ENCODE peak calls at places on chromosomes 4 and X, in six cellular contexts. S is HCT116, J is HepG2, Q is SK-N-SH, M is K562, X is GM12878. B is an unnamed sample.

GRCh38 chr4:165299399-165300060 is 27.9 kb upstream of the MSMO1 start:
- DNase-seq in Q (no peak), M (no peak), X (no peak), S (no peak), J (no peak), B (no peak)

GRCh38 chrX:129957241-129958099 is 25.0 kb upstream of the BCORL1 start:
- DNase-seq in J (no peak), S (peak; percentile 15), M (peak; percentile 90), X (peak; percentile 34), Q (peak; percentile 84), B (no peak)

GRCh38 chr4:60443796-60444195 is 756.3 kb upstream of the ADGRL3 start:
- DNase-seq in M (no peak), S (no peak), X (no peak), Q (no peak), J (no peak), B (no peak)

GRCh38 chr4:155722816-155723499 is 35.9 kb upstream of the GUCY1B1 start:
- DNase-seq in S (no peak), J (no peak), M (no peak), Q (no peak), X (no peak), B (no peak)

GRCh38 chr4:184807261-184807660 is 18.5 kb downstream of the ACSL1 start:
- DNase-seq in J (no peak), Q (no peak), M (no peak), S (no peak), X (no peak), B (no peak)

GRCh38 chr4:74378573-74378972 is 13.6 kb downstream of the EREG start:
- DNase-seq in M (no peak), X (no peak), J (no peak), Q (no peak), S (no peak), B (no peak)

GRCh38 chr4:144621681-144622080 is 24.3 kb upstream of the HHIP start:
- DNase-seq in S (no peak), X (no peak), M (no peak), Q (no peak), J (no peak), B (no peak)

GRCh38 chr4:87848622-87849351 is 16.0 kb downstream of the MEPE start:
- DNase-seq in S (peak; percentile 51), Q (peak; percentile 58), X (no peak), M (peak; percentile 59), J (peak; percentile 47), B (no peak)

GRCh38 chr4:68182382-68182820 is 52.7 kb upstream of the TMPRSS11F start:
- DNase-seq in Q (no peak), M (no peak), S (no peak), X (no peak), J (no peak), B (no peak)

GRCh38 chr4:133581971-133582619 is 433.0 kb downstream of the PCDH10 start:
- DNase-seq in J (no peak), M (no peak), S (no peak), X (no peak), Q (no peak), B (no peak)

GRCh38 chr4:177229331-177229730 is 80.3 kb upstream of the NEIL3 start:
- DNase-seq in X (no peak), Q (no peak), J (no peak), M (peak; percentile 22), S (no peak), B (no peak)

GRCh38 chrX:10404435-10404834 is 215.9 kb downstream of the MID1 start:
- DNase-seq in J (no peak), X (no peak), S (no peak), M (no peak), Q (no peak), B (no peak)

GRCh38 chr4:125187221-125187620 is 127.5 kb upstream of the FAT4 start:
- DNase-seq in M (no peak), S (no peak), J (no peak), X (no peak), Q (no peak), B (no peak)

GRCh38 chr4:139809207-139810157 is 143.9 kb downstream of the MGST2 start:
- DNase-seq in J (no peak), X (no peak), M (no peak), Q (no peak), S (no peak), B (no peak)

GRCh38 chr4:71251266-71251665 is 87.6 kb upstream of the SLC4A4 start:
- DNase-seq in S (no peak), M (no peak), J (no peak), Q (no peak), X (no peak), B (no peak)

GRCh38 chr4:169582203-169582602 is 30.2 kb downstream of the NEK1 start:
- DNase-seq in J (no peak), S (no peak), M (no peak), X (peak; percentile 16), Q (no peak), B (no peak)

GRCh38 chr4:85860066-85860465 is 385.1 kb downstream of the ARHGAP24 start:
- DNase-seq in J (no peak), S (no peak), M (no peak), Q (no peak), X (no peak), B (no peak)

GRCh38 chr4:133891001-133891400 is 310.6 kb downstream of the PABPC4L start:
- DNase-seq in S (no peak), M (no peak), Q (no peak), X (no peak), J (no peak), B (no peak)

GRCh38 chrX:9873952-9874351 is 87.7 kb downstream of the SHROOM2 start:
- DNase-seq in S (peak; percentile 10), Q (peak; percentile 37), J (peak; percentile 24), M (peak; percentile 35), X (no peak), B (peak; percentile 18)

GRCh38 chr4:38804654-38805295 is at the start of gene TLR1:
- DNase-seq in M (peak; percentile 46), S (peak; percentile 18), J (peak; percentile 25), X (peak; percentile 62), Q (peak; percentile 26), B (peak; percentile 30)

GRCh38 chrX:56757327-56757726 is 28.3 kb downstream of the NBDY start:
- DNase-seq in M (no peak), Q (no peak), X (no peak), S (no peak), J (no peak), B (no peak)

GRCh38 chrX:48833531-48834138 is 1.8 kb downstream of the PCSK1N start:
- DNase-seq in J (peak; percentile 10), Q (peak; percentile 65), S (no peak), X (no peak), M (peak; percentile 27), B (no peak)

GRCh38 chrX:119729408-119730201 is 28.8 kb upstream of the SOWAHD start:
- DNase-seq in J (peak; percentile 55), M (peak; percentile 69), X (peak; percentile 31), S (peak; percentile 54), Q (peak; percentile 66), B (peak; percentile 54)

GRCh38 chr4:38606587-38606905 is 57.5 kb upstream of the KLF3 start:
- DNase-seq in Q (no peak), J (no peak), X (no peak), M (peak; percentile 67), S (no peak), B (no peak)

GRCh38 chr4:165874072-165874798 is 1.2 kb downstream of the TLL1 start:
- DNase-seq in J (no peak), Q (peak; percentile 16), S (no peak), M (no peak), X (no peak), B (no peak)

DNA sequence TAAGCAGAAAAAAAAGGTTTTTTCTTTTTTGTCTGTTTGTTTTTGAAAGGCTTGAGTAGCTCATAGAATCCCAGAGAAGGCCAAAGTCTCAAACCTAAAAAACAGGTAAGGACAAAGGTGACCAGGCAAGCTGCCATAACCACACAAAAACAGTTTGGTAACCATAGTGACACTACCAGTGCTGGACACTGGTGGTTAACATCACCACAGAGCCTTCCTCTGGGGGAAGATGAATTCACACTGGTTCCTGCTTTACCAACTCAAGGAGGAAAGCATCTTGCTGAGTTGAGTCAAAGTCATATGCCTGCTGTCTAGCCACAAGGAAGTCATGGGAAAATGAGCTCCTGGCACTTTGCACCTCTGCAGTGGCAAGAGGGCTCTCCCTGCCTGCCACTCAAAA is 32.5 kb downstream of the IDS start:
- DNase-seq in J (no peak), X (no peak), M (no peak), S (no peak), Q (no peak), B (no peak)
- TF ChIP-seq SIN3A in J (no peak), X (no peak), M (no peak), S (no peak), Q (no peak), B (no peak)

GRCh38 chr4:10371869-10372471 is 85.3 kb downstream of the ZNF518B start:
- DNase-seq in Q (no peak), J (no peak), S (no peak), X (no peak), M (peak; percentile 73), B (no peak)
- TF ChIP-seq REST in Q (no peak), J (no peak), S (no peak), X (no peak), M (no peak), B (no peak)

DNA sequence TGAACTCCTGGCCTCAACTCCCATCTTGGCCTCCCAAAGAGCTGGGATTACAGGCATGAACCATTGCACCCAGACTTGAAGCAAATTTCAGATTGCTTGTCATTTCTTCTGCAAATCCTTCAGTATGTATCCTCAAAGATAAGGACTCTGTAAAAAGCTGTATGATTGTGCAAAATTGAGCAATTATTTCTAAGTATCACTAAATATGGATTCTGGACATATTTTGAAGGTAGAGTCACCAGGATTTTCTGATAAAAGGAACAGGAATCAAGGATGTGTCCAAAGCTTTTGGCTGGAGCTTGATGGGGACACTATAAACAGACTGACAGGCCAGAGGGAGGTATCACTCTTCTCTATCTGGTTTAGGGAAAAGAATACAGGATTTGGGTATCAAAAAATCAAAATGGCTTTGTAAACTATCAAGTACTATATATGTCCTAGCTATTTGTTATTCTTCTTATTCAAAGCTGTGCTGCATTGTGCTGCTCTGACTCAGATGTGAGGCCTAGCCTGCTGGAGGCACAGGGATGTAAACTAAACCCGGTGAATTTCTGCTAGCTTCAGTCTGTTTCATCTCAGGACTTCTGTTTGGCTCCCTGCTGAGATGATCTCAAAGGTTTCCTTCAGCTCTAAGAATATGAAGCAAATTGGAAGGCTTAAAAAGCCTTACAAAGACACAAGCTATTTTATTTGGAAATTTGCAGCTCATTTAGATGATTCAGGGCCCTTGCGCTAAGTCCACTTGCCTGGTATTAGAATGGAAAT is 8.3 kb downstream of the RPS4X start:
- DNase-seq in X (no peak), M (no peak), S (no peak), J (no peak), Q (no peak), B (no peak)
- H3K4me1 ChIP-seq in X (peaks cover 2% of the 10 kb centered on the region), M (no peaks in the 10 kb centered on the region), S (peaks cover 39% of the 10 kb centered on the region), J (peaks cover 12% of the 10 kb centered on the region), Q (peaks cover 42% of the 10 kb centered on the region), B (peaks cover 27% of the 10 kb centered on the region)

GRCh38 chr4:173261052-173261451 is 73.1 kb downstream of the HMGB2 start:
- DNase-seq in S (no peak), M (no peak), X (no peak), Q (no peak), J (no peak), B (no peak)

GRCh38 chr4:173269280-173269679 is 64.9 kb downstream of the HMGB2 start:
- DNase-seq in Q (peak; percentile 29), S (no peak), M (no peak), J (no peak), X (no peak), B (no peak)

GRCh38 chr4:173264960-173265281 is 69.2 kb downstream of the HMGB2 start:
- DNase-seq in J (no peak), S (no peak), X (no peak), M (no peak), Q (no peak), B (no peak)

GRCh38 chr4:173262363-173262762 is 71.8 kb downstream of the HMGB2 start:
- DNase-seq in S (no peak), M (no peak), J (no peak), X (no peak), Q (no peak), B (no peak)

GRCh38 chr4:173264245-173264959 is 69.8 kb downstream of the HMGB2 start:
- DNase-seq in M (peak; percentile 86), S (no peak), J (no peak), Q (peak; percentile 36), X (no peak), B (no peak)
- TF ChIP-seq SIN3A in M (peak; percentile 78), S (no peak), J (no peak), Q (no peak), X (no peak), B (no peak)

B was measured in Panc1.